ENCODE peak calls at places on chromosomes 16 and 17, in ten cellular contexts. B is A549, D is H1, A is transverse colon, K is K562, C is stomach, S is ovary, Z is suprapubic skin, V is tibial nerve, T is GM12878. J is an unnamed sample.

GRCh38 chr17:35896011-35896587 is 15.9 kb upstream of the CCL5 start:
- DNase-seq in B (no peak), D (no peak), A (peak), K (no peak), C (no peak), S (no peak), Z (no peak), V (no peak), T (no peak), J (no peak)

GRCh38 chr17:72588961-72589360 is 468.1 kb downstream of the SOX9 start:
- DNase-seq in B (peak), D (no peak), A (peak), K (no peak), C (peak), S (no peak), Z (no peak), V (no peak), T (no peak), J (no peak)

GRCh38 chr17:49365667-49366066 is 3.6 kb upstream of the ZNF652 start:
- DNase-seq in B (peak), D (no peak), A (no peak), K (no peak), C (no peak), S (no peak), Z (no peak), V (no peak), T (no peak), J (no peak)

GRCh38 chr16:10356870-10357842 is 28.7 kb upstream of the ATF7IP2 start:
- DNase-seq in B (no peak), D (no peak), A (no peak), K (no peak), C (no peak), S (no peak), Z (no peak), V (no peak), T (no peak), J (no peak)

GRCh38 chr17:61420745-61421398 is 21.2 kb downstream of the TBX2 start:
- DNase-seq in B (no peak), D (peak), A (no peak), K (peak), C (no peak), S (no peak), Z (no peak), V (no peak), T (no peak), J (no peak)

GRCh38 chr16:54056921-54057320 is 229.7 kb downstream of the IRX3 start:
- DNase-seq in B (no peak), D (peak), A (no peak), K (no peak), C (no peak), S (no peak), Z (no peak), V (no peak), T (no peak), J (no peak)

GRCh38 chr17:40076595-40076994 is 13.8 kb downstream of the THRA start:
- DNase-seq in B (no peak), D (no peak), A (no peak), K (no peak), C (no peak), S (no peak), Z (no peak), V (no peak), T (no peak), J (no peak)

GRCh38 chr17:29357821-29358232 is 32.3 kb upstream of the TAOK1 start:
- DNase-seq in B (no peak), D (no peak), A (no peak), K (no peak), C (no peak), S (no peak), Z (no peak), V (no peak), T (peak), J (no peak)

GRCh38 chr17:81427446-81428120 is 32.3 kb downstream of the BAHCC1 start:
- DNase-seq in B (no peak), D (no peak), A (peak), K (no peak), C (peak), S (no peak), Z (no peak), V (no peak), T (no peak), J (no peak)

GRCh38 chr16:50599494-50599893 is 51.3 kb downstream of the NKD1 start:
- DNase-seq in B (no peak), D (no peak), A (no peak), K (no peak), C (no peak), S (no peak), Z (no peak), V (no peak), T (no peak), J (no peak)

GRCh38 chr16:72094266-72094610 is 591 bp downstream of the DHX38 start:
- DNase-seq in B (no peak), D (no peak), A (no peak), K (no peak), C (no peak), S (no peak), Z (no peak), V (no peak), T (no peak), J (no peak)

GRCh38 chr17:72171703-72172670 is 51.2 kb downstream of the SOX9 start:
- DNase-seq in B (no peak), D (no peak), A (no peak), K (no peak), C (no peak), S (no peak), Z (no peak), V (no peak), T (no peak), J (no peak)

GRCh38 chr16:85556456-85557082 is 56.6 kb upstream of the GSE1 start:
- DNase-seq in B (peak), D (peak), A (peak), K (peak), C (peak), S (peak), Z (no peak), V (no peak), T (no peak), J (no peak)

GRCh38 chr16:2210386-2211365 is at the start of gene BRICD5:
- DNase-seq in B (no peak), D (no peak), A (no peak), K (no peak), C (no peak), S (no peak), Z (no peak), V (no peak), T (no peak), J (no peak)

GRCh38 chr17:9959377-9959981 is 54.4 kb upstream of the RCVRN start:
- DNase-seq in B (peak), D (peak), A (peak), K (peak), C (no peak), S (peak), Z (no peak), V (peak), T (no peak), J (no peak)

GRCh38 chr16:50680907-50681885 is at the start of gene SNX20:
- DNase-seq in B (no peak), D (no peak), A (peak), K (no peak), C (peak), S (no peak), Z (no peak), V (no peak), T (peak), J (no peak)

GRCh38 chr16:49592507-49593422 is 219.2 kb downstream of the C16orf78 start:
- DNase-seq in B (peak), D (peak), A (peak), K (peak), C (peak), S (no peak), Z (no peak), V (no peak), T (no peak), J (no peak)

GRCh38 chr17:37833237-37833859 is 88.5 kb upstream of the HNF1B start:
- DNase-seq in B (no peak), D (no peak), A (peak), K (no peak), C (no peak), S (no peak), Z (no peak), V (no peak), T (peak), J (no peak)

GRCh38 chr17:72191356-72191755 is 70.5 kb downstream of the SOX9 start:
- DNase-seq in B (no peak), D (no peak), A (no peak), K (no peak), C (no peak), S (no peak), Z (no peak), V (no peak), T (no peak), J (no peak)

GRCh38 chr17:205817-206216 is 24.4 kb upstream of the DOC2B start:
- DNase-seq in B (no peak), D (no peak), A (no peak), K (no peak), C (no peak), S (no peak), Z (no peak), V (no peak), T (no peak), J (peak)

GRCh38 chr17:36947922-36948716 is 635 bp upstream of the AATF start:
- DNase-seq in B (no peak), D (no peak), A (no peak), K (no peak), C (no peak), S (no peak), Z (no peak), V (no peak), T (no peak), J (no peak)

GRCh38 chr17:3889613-3890012 is 3.2 kb downstream of the CAMKK1 start:
- DNase-seq in B (no peak), D (no peak), A (no peak), K (no peak), C (no peak), S (peak), Z (no peak), V (no peak), T (no peak), J (no peak)

GRCh38 chr17:34068506-34069035 is 186.5 kb upstream of the CCL2 start:
- DNase-seq in B (no peak), D (no peak), A (no peak), K (no peak), C (no peak), S (no peak), Z (no peak), V (no peak), T (no peak), J (no peak)

GRCh38 chr16:1870365-1871082 is 1.4 kb downstream of the MEIOB start:
- DNase-seq in B (peak), D (no peak), A (no peak), K (no peak), C (no peak), S (no peak), Z (no peak), V (no peak), T (no peak), J (no peak)

GRCh38 chr17:11241611-11242226 is 706 bp downstream of the SHISA6 start:
- DNase-seq in B (no peak), D (peak), A (peak), K (no peak), C (peak), S (no peak), Z (peak), V (no peak), T (no peak), J (no peak)

GRCh38 chr17:66373944-66374817 is 71.8 kb downstream of the PRKCA start:
- DNase-seq in B (no peak), D (no peak), A (peak), K (peak), C (no peak), S (no peak), Z (no peak), V (no peak), T (no peak), J (no peak)

GRCh38 chr16:466651-467050 is 41.2 kb downstream of the RAB11FIP3 start:
- DNase-seq in B (no peak), D (no peak), A (no peak), K (no peak), C (no peak), S (no peak), Z (no peak), V (no peak), T (no peak), J (no peak)

GRCh38 chr16:85978291-85978775 is 79.4 kb downstream of the IRF8 start:
- DNase-seq in B (no peak), D (no peak), A (no peak), K (no peak), C (no peak), S (no peak), Z (no peak), V (no peak), T (no peak), J (no peak)

GRCh38 chr17:82600731-82601446 is 47.4 kb downstream of the WDR45B start:
- DNase-seq in B (no peak), D (no peak), A (no peak), K (no peak), C (no peak), S (no peak), Z (no peak), V (no peak), T (no peak), J (no peak)

GRCh38 chr17:45902892-45903346 is 8.6 kb downstream of the MAPT start:
- DNase-seq in B (no peak), D (no peak), A (no peak), K (peak), C (peak), S (no peak), Z (peak), V (no peak), T (no peak), J (no peak)

GRCh38 chr16:1710811-1711507 is 5.0 kb downstream of the MAPK8IP3 start:
- DNase-seq in B (no peak), D (no peak), A (no peak), K (no peak), C (no peak), S (no peak), Z (no peak), V (no peak), T (no peak), J (no peak)

GRCh38 chr17:76710863-76711611 is at the start of gene MXRA7:
- DNase-seq in B (peak), D (peak), A (peak), K (peak), C (peak), S (peak), Z (peak), V (peak), T (no peak), J (peak)

GRCh38 chr16:57775661-57776469 is 26.4 kb downstream of the KIFC3 start:
- DNase-seq in B (no peak), D (peak), A (peak), K (no peak), C (no peak), S (no peak), Z (no peak), V (peak), T (no peak), J (no peak)

GRCh38 chr16:23998771-23999170 is 163.0 kb downstream of the PRKCB start:
- DNase-seq in B (no peak), D (no peak), A (no peak), K (no peak), C (no peak), S (no peak), Z (no peak), V (no peak), T (no peak), J (no peak)

GRCh38 chr16:24002619-24003018 is 166.8 kb downstream of the PRKCB start:
- DNase-seq in B (no peak), D (no peak), A (no peak), K (peak), C (no peak), S (no peak), Z (no peak), V (no peak), T (no peak), J (no peak)

GRCh38 chr16:24001706-24002105 is 165.9 kb downstream of the PRKCB start:
- DNase-seq in B (no peak), D (no peak), A (no peak), K (no peak), C (no peak), S (no peak), Z (no peak), V (no peak), T (no peak), J (no peak)

GRCh38 chr16:23996258-23996955 is 160.6 kb downstream of the PRKCB start:
- DNase-seq in B (no peak), D (no peak), A (no peak), K (no peak), C (peak), S (no peak), Z (no peak), V (no peak), T (no peak), J (no peak)

DNA sequence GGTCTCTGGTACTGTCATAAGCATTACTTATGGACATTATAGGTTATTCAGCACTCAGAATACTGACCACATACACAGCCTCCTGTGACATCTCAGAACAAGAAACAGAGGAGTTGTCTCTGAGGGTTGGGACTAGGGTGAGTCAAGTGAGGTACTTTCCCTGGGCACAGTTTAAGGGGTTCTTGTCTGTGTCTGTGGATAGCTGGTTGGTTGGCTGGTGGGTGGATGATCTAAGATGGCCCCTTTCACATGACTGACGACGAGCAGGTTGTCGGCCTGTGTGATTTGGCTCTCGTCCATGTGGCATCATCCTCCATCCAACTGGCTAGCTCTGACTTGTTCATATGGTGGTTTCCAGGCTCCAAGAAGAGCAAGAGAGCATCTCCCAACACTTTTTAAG is 163.9 kb downstream of the PRKCB start:
- DNase-seq in B (no peak), D (no peak), A (no peak), K (no peak), C (no peak), S (no peak), Z (no peak), V (no peak), T (peak), J (no peak)
- TF ChIP-seq EP300 in B (no peak), D (no peak), A (no peak), K (no peak), C (no peak), S (no peak), Z (no peak), V (no peak), T (no peak), J (no peak)

GRCh38 chr17:64259436-64259835 is 3.6 kb downstream of the TEX2 start:
- DNase-seq in B (no peak), D (no peak), A (no peak), K (no peak), C (no peak), S (no peak), Z (no peak), V (no peak), T (no peak), J (no peak)

GRCh38 chr17:64262422-64263260 is at the start of gene TEX2:
- DNase-seq in B (peak), D (peak), A (peak), K (peak), C (peak), S (peak), Z (peak), V (peak), T (no peak), J (peak)

GRCh38 chr17:64262125-64262421 is 987 bp downstream of the TEX2 start:
- DNase-seq in B (no peak), D (no peak), A (no peak), K (no peak), C (no peak), S (no peak), Z (no peak), V (no peak), T (no peak), J (no peak)

GRCh38 chr17:64259922-64260321 is 3.1 kb downstream of the TEX2 start:
- DNase-seq in B (no peak), D (no peak), A (no peak), K (no peak), C (no peak), S (no peak), Z (no peak), V (no peak), T (no peak), J (no peak)

DNA sequence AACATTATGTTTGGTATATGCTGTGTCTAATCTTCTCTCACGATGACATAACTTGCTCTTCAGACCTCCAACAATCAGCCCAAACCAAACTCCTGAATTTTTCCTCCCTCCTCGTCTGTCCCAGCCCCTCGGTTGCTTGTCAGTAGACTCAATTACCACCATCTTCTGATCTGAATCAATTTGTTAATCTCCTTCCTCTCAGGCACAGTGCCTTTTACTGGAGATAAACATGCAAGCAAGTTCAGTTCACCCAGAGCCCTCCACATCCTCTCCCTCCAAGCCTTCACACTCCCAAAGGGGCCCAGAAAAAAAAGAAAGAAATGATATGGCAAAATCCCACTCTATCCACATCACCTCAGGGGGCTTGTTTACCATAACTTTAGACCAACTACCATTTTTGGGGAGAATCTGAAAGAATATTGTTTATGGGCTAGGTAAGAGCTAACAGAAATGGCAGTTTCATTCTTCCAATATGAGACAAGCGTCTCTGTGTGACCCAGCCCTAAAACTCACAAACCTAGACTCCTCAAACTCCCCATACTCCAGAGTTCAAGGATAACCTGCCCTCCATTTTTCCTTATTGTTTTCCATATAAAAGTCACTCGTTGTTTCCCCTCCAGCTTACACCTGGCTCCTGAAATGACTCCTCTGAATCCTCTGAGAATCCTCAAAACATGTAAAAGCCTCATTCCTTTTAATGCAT is 1.5 kb downstream of the TEX2 start:
- DNase-seq in B (no peak), D (no peak), A (no peak), K (no peak), C (no peak), S (no peak), Z (no peak), V (no peak), T (no peak), J (no peak)
- TF ChIP-seq POLR2A in B (no peak), D (no peak), A (no peak), K (no peak), C (no peak), S (no peak), Z (no peak), V (no peak), T (no peak), J (no peak)

GRCh38 chr17:55731586-55732250 is 9.1 kb upstream of the TMEM100 start:
- DNase-seq in B (no peak), D (no peak), A (peak), K (no peak), C (no peak), S (peak), Z (peak), V (peak), T (no peak), J (peak)
- H3K4me3 ChIP-seq in B (no peak), D (no peak), A (no peak), K (peak), C (no peak), S (no peak), Z (peak), V (peak), T (no peak), J (no peak)

GRCh38 chr17:63704259-63704576 is 4.3 kb upstream of the LIMD2 start:
- DNase-seq in B (no peak), D (no peak), A (no peak), K (no peak), C (no peak), S (no peak), Z (no peak), V (no peak), T (no peak), J (no peak)
- TF ChIP-seq EP300 in B (no peak), D (no peak), A (no peak), K (no peak), C (no peak), S (no peak), Z (no peak), V (no peak), T (no peak), J (no peak)

GRCh38 chr17:2336215-2337151 is at the start of gene TSR1:
- DNase-seq in B (peak), D (peak), A (peak), K (peak), C (peak), S (peak), Z (peak), V (peak), T (peak), J (peak)
- TF ChIP-seq POLR2A in B (peak), D (peak), A (peak), K (peak), C (peak), S (peak), Z (no peak), V (peak), T (peak), J (peak)

GRCh38 chr17:63697341-63698286 is 2.3 kb downstream of the LIMD2 start:
- DNase-seq in B (peak), D (peak), A (peak), K (peak), C (peak), S (no peak), Z (no peak), V (no peak), T (peak), J (no peak)
- H3K4me3 ChIP-seq in B (no peak), D (no peak), A (no peak), K (no peak), C (peak), S (no peak), Z (peak), V (peak), T (peak), J (no peak)